ENCODE peak calls at places on chromosomes 16 and 17, in nine cellular contexts. R is activated T-helper 1 cell treated with anti-CD3 and anti-CD28 coated beads, Interleukin-2, amount 50 U/mL, for 16 hours; J is effector memory CD4-positive, alpha-beta T cell; F is ovary; B is stimulated activated CD8-positive, alpha-beta memory T cell treated with anti-CD3 and anti-CD28 coated beads, Interleukin-4, amount 100 ng/mL, for 1 hour; P is activated naive CD4-positive, alpha-beta T cell; S is AML-193; V is foreskin fibroblast; D is nephron progenitor cell. K is an unnamed sample.

GRCh38 chr17:47621293-47622178 is 28.2 kb upstream of the KPNB1 start:
- DNase-seq in R (no peak), J (no peak), F (peak), B (no peak), P (no peak), S (peak), V (peak), D (peak), K (no peak)

GRCh38 chr16:85422374-85423185 is 190.5 kb upstream of the GSE1 start:
- DNase-seq in R (no peak), J (no peak), F (peak), B (no peak), P (no peak), S (no peak), V (no peak), D (peak), K (no peak)

GRCh38 chr17:49968380-49969133 is 433 bp upstream of the DLX4 start:
- DNase-seq in R (peak), J (peak), F (no peak), B (peak), P (peak), S (peak), V (peak), D (peak), K (peak)

GRCh38 chr17:81429353-81429774 is 34.1 kb downstream of the BAHCC1 start:
- DNase-seq in R (no peak), J (no peak), F (peak), B (no peak), P (no peak), S (peak), V (peak), D (no peak), K (no peak)

GRCh38 chr17:81285179-81285878 is 9.8 kb downstream of the SLC38A10 start:
- DNase-seq in R (peak), J (peak), F (peak), B (no peak), P (peak), S (peak), V (peak), D (no peak), K (peak)

GRCh38 chr17:39450051-39450450 is 1.0 kb downstream of the MED1 start:
- DNase-seq in R (no peak), J (no peak), F (no peak), B (no peak), P (no peak), S (no peak), V (no peak), D (no peak), K (no peak)

GRCh38 chr17:77163001-77163400 is 22.2 kb downstream of the SEC14L1 start:
- DNase-seq in R (no peak), J (no peak), F (no peak), B (no peak), P (no peak), S (no peak), V (no peak), D (no peak), K (no peak)

GRCh38 chr17:16886655-16887322 is 85.1 kb downstream of the TNFRSF13B start:
- DNase-seq in R (no peak), J (no peak), F (no peak), B (no peak), P (no peak), S (no peak), V (no peak), D (no peak), K (no peak)

GRCh38 chr17:44655983-44656700 is at the start of gene MEIOC:
- DNase-seq in R (no peak), J (no peak), F (no peak), B (no peak), P (no peak), S (no peak), V (no peak), D (peak), K (no peak)

GRCh38 chr16:67240506-67240905 is 6.8 kb downstream of the FHOD1 start:
- DNase-seq in R (no peak), J (no peak), F (no peak), B (no peak), P (no peak), S (no peak), V (no peak), D (no peak), K (no peak)

GRCh38 chr17:75783069-75783783 is 1.4 kb upstream of the UNK start:
- DNase-seq in R (no peak), J (no peak), F (no peak), B (no peak), P (no peak), S (peak), V (peak), D (no peak), K (no peak)

GRCh38 chr16:66832190-66832589 is 1.4 kb upstream of the NAE1 start:
- DNase-seq in R (no peak), J (no peak), F (no peak), B (no peak), P (no peak), S (no peak), V (no peak), D (no peak), K (no peak)

GRCh38 chr16:29645699-29646187 is 17.3 kb upstream of the SPN start:
- DNase-seq in R (no peak), J (no peak), F (no peak), B (no peak), P (no peak), S (peak), V (no peak), D (no peak), K (no peak)

GRCh38 chr17:70905796-70906195 is 736.5 kb downstream of the KCNJ2 start:
- DNase-seq in R (no peak), J (no peak), F (no peak), B (no peak), P (no peak), S (no peak), V (peak), D (no peak), K (no peak)

GRCh38 chr16:29029168-29029994 is 44.5 kb downstream of the LAT start:
- DNase-seq in R (peak), J (peak), F (no peak), B (peak), P (peak), S (no peak), V (peak), D (peak), K (peak)

GRCh38 chr17:32626371-32626770 is 139.6 kb downstream of the CDK5R1 start:
- DNase-seq in R (no peak), J (no peak), F (no peak), B (no peak), P (no peak), S (no peak), V (no peak), D (no peak), K (no peak)

GRCh38 chr17:35875439-35876139 is 4.6 kb downstream of the CCL5 start:
- DNase-seq in R (no peak), J (no peak), F (no peak), B (no peak), P (no peak), S (no peak), V (no peak), D (no peak), K (no peak)